ENCODE peak calls at places on chromosomes 3 and 15, in nine cellular contexts. D, O, U, L, K, V, X, Z and P are unnamed samples.
A peak's percentile ranks its signal among the peaks of the same experiment; 100 is the strongest.

GRCh38 chr15:68617001-68617400 is 38.2 kb downstream of the CORO2B start:
- DNase-seq in D (no peak), X (peak; percentile 17), L (no peak), U (no peak), O (no peak), V (no peak), K (no peak), Z (no peak), P (no peak)

GRCh38 chr15:51982013-51982769 is 10.6 kb upstream of the LEO1 start:
- DNase-seq in Z (no peak), K (peak; percentile 92), O (no peak), D (peak; percentile 30), V (no peak), U (no peak), X (peak; percentile 72), L (no peak), P (no peak)

GRCh38 chr3:169394316-169394715 is 269.2 kb downstream of the MECOM start:
- DNase-seq in L (no peak), X (no peak), K (no peak), U (no peak), O (no peak), Z (no peak), V (no peak), D (no peak), P (no peak)

GRCh38 chr15:98881526-98882517 is 125.8 kb downstream of the PGPEP1L start:
- DNase-seq in V (no peak), X (peak; percentile 57), D (no peak), Z (no peak), O (peak; percentile 63), L (no peak), K (peak; percentile 80), U (no peak), P (no peak)

GRCh38 chr3:161219495-161219894 is 1.6 kb upstream of the NMD3 start:
- DNase-seq in D (no peak), O (no peak), X (no peak), V (no peak), U (no peak), K (no peak), L (no peak), Z (no peak), P (no peak)

GRCh38 chr3:184568918-184569829 is 7.6 kb downstream of the EPHB3 start:
- DNase-seq in Z (no peak), K (peak; percentile 90), U (peak; percentile 89), D (peak; percentile 32), X (peak; percentile 28), L (no peak), V (no peak), O (peak; percentile 92), P (peak; percentile 83)

GRCh38 chr3:53269888-53270880 is 14.4 kb upstream of the TKT start:
- DNase-seq in K (peak; percentile 98), Z (no peak), O (peak; percentile 93), U (peak; percentile 97), X (peak; percentile 98), V (no peak), L (peak; percentile 94), D (no peak), P (peak; percentile 85)

GRCh38 chr3:13016726-13017255 is 56.4 kb downstream of the IQSEC1 start:
- DNase-seq in D (no peak), X (no peak), U (no peak), K (no peak), O (peak; percentile 1), L (no peak), Z (no peak), V (no peak), P (no peak)

GRCh38 chr3:177811111-177811510 is 613.8 kb upstream of the TBL1XR1 start:
- DNase-seq in L (no peak), U (no peak), X (no peak), D (no peak), Z (no peak), K (no peak), O (no peak), V (no peak), P (no peak)

GRCh38 chr15:41894791-41895463 is 1.1 kb upstream of the SPTBN5 start:
- DNase-seq in D (peak; percentile 59), U (peak; percentile 83), O (peak; percentile 93), L (no peak), V (peak; percentile 57), K (peak; percentile 77), X (peak; percentile 76), Z (peak; percentile 18), P (no peak)

GRCh38 chr3:171712168-171712938 is 97.9 kb downstream of the PLD1 start:
- DNase-seq in U (no peak), O (no peak), D (no peak), Z (no peak), X (no peak), V (no peak), L (no peak), K (peak; percentile 67), P (no peak)

GRCh38 chr15:60137711-60138396 is 133.7 kb downstream of the FOXB1 start:
- DNase-seq in D (no peak), K (peak; percentile 29), U (no peak), Z (no peak), V (no peak), L (no peak), X (peak; percentile 69), O (no peak), P (no peak)

GRCh38 chr3:184579513-184579912 is 17.9 kb downstream of the EPHB3 start:
- DNase-seq in V (no peak), Z (no peak), D (no peak), X (no peak), U (no peak), L (no peak), O (peak; percentile 40), K (no peak), P (no peak)

GRCh38 chr3:197811343-197811742 is 20.3 kb downstream of the LRCH3 start:
- DNase-seq in V (no peak), K (peak; percentile 97), D (no peak), O (no peak), U (no peak), L (no peak), X (no peak), Z (no peak), P (no peak)

GRCh38 chr3:18609184-18609583 is 184.0 kb upstream of the SATB1 start:
- DNase-seq in K (no peak), O (no peak), X (no peak), U (no peak), Z (no peak), L (no peak), D (no peak), V (no peak), P (no peak)

GRCh38 chr3:55461896-55462295 is 25.2 kb downstream of the WNT5A start:
- DNase-seq in X (no peak), V (no peak), U (no peak), Z (no peak), D (no peak), L (no peak), O (no peak), K (peak; percentile 69), P (no peak)

GRCh38 chr15:63560741-63561448 is 36.3 kb upstream of the FBXL22 start:
- DNase-seq in L (no peak), U (no peak), D (peak; percentile 23), K (no peak), X (no peak), O (no peak), Z (no peak), V (no peak), P (no peak)

GRCh38 chr3:17581421-17582080 is 160.9 kb downstream of the TBC1D5 start:
- DNase-seq in Z (no peak), V (no peak), U (no peak), O (no peak), K (no peak), L (no peak), D (no peak), X (no peak), P (no peak)

GRCh38 chr3:193030276-193030675 is 112.6 kb upstream of the MB21D2 start:
- DNase-seq in L (no peak), Z (no peak), O (no peak), X (no peak), K (peak; percentile 50), V (no peak), D (no peak), U (no peak), P (no peak)

GRCh38 chr3:1421577-1421976 is 328.8 kb downstream of the CNTN6 start:
- DNase-seq in U (no peak), Z (no peak), D (no peak), O (no peak), L (no peak), V (no peak), K (no peak), X (no peak), P (no peak)

GRCh38 chr3:45214061-45214680 is 11.9 kb downstream of the TMEM158 start:
- DNase-seq in K (no peak), V (no peak), U (no peak), D (no peak), O (no peak), L (no peak), Z (no peak), X (no peak), P (no peak)

GRCh38 chr3:149332227-149332765 is 1.1 kb downstream of the TM4SF18 start:
- DNase-seq in K (no peak), O (no peak), U (no peak), D (no peak), Z (no peak), L (no peak), V (no peak), X (no peak), P (no peak)

GRCh38 chr3:77256584-77257488 is 216.9 kb downstream of the ROBO2 start:
- DNase-seq in L (no peak), K (no peak), X (no peak), Z (no peak), V (no peak), U (no peak), D (no peak), O (no peak), P (no peak)

GRCh38 chr15:76763554-76763953 is 141.6 kb downstream of the SCAPER start:
- DNase-seq in X (no peak), O (no peak), V (no peak), L (no peak), K (no peak), Z (no peak), D (no peak), U (no peak), P (no peak)

GRCh38 chr15:66224946-66225345 is 28.6 kb downstream of the MEGF11 start:
- DNase-seq in X (no peak), L (no peak), U (no peak), Z (no peak), K (no peak), D (no peak), V (no peak), O (no peak), P (no peak)

GRCh38 chr3:8869613-8870012 is 93.7 kb downstream of the RAD18 start:
- DNase-seq in U (no peak), K (peak; percentile 87), X (peak; percentile 97), Z (no peak), D (no peak), O (no peak), L (no peak), V (no peak), P (no peak)

GRCh38 chr3:2343031-2343682 is 244.5 kb downstream of the CNTN4 start:
- DNase-seq in Z (no peak), K (no peak), O (no peak), D (no peak), L (no peak), X (no peak), U (no peak), V (no peak), P (no peak)

GRCh38 chr15:56244237-56244810 is 645 bp upstream of the RFX7 start:
- DNase-seq in O (peak; percentile 64), Z (no peak), V (no peak), L (peak; percentile 67), K (peak; percentile 76), X (peak; percentile 82), D (peak; percentile 13), U (peak; percentile 67), P (no peak)

GRCh38 chr3:50182533-50183099 is 8.8 kb upstream of the GNAT1 start:
- DNase-seq in U (no peak), Z (no peak), V (no peak), D (no peak), K (no peak), X (no peak), L (no peak), O (peak; percentile 53), P (no peak)

GRCh38 chr15:38069506-38069905 is 135.1 kb downstream of the TMCO5A start:
- DNase-seq in V (no peak), L (no peak), Z (no peak), U (peak; percentile 70), K (peak; percentile 84), D (no peak), X (peak; percentile 42), O (peak; percentile 42), P (no peak)

GRCh38 chr3:162586591-162586990 is 1090.0 kb downstream of the OTOL1 start:
- DNase-seq in K (no peak), O (no peak), L (no peak), V (no peak), D (no peak), U (no peak), Z (no peak), X (no peak), P (no peak)